ENCODE peak calls at places on chromosomes 6 and 20, in six cellular contexts. B is stimulated activated naive B cell treated with anti-CD40 and anti-IgM and Interleukin-4, amounts not matched to agents 10 μg/mL and 1 μg/mL and 100 μg/mL, for 72 hours; X is ELR; J is IMR-90; F is skeletal muscle cell; A is neuronal stem cell. G is an unnamed sample.

GRCh38 chr6:19705606-19706005 is 131.6 kb upstream of the ID4 start:
- DNase-seq in B (no peak), X (peak), J (peak), F (no peak), A (no peak), G (no peak)

GRCh38 chr6:152089992-152090391 is 282.5 kb downstream of the ESR1 start:
- DNase-seq in B (no peak), X (peak), J (peak), F (no peak), A (no peak), G (no peak)

GRCh38 chr6:16583151-16583762 is 178.0 kb downstream of the ATXN1 start:
- DNase-seq in B (no peak), X (no peak), J (no peak), F (no peak), A (no peak), G (no peak)

GRCh38 chr6:3334579-3334978 is 75.8 kb downstream of the PSMG4 start:
- DNase-seq in B (no peak), X (no peak), J (no peak), F (no peak), A (no peak), G (no peak)

GRCh38 chr20:47249913-47250312 is 106.6 kb downstream of the ZMYND8 start:
- DNase-seq in B (no peak), X (no peak), J (no peak), F (no peak), A (no peak), G (no peak)

GRCh38 chr6:34227656-34228421 is 8.8 kb upstream of the HMGA1 start:
- DNase-seq in B (no peak), X (no peak), J (no peak), F (no peak), A (no peak), G (no peak)

GRCh38 chr20:64031822-64032314 is 4.1 kb upstream of the C20orf204 start:
- DNase-seq in B (no peak), X (no peak), J (no peak), F (no peak), A (no peak), G (no peak)

GRCh38 chr20:19981091-19981490 is 36.1 kb upstream of the NAA20 start:
- DNase-seq in B (no peak), X (peak), J (peak), F (peak), A (no peak), G (no peak)

GRCh38 chr20:51481311-51481997 is 61.1 kb downstream of the NFATC2 start:
- DNase-seq in B (no peak), X (no peak), J (no peak), F (no peak), A (no peak), G (no peak)

GRCh38 chr6:75207211-75207984 is 1.5 kb upstream of the COL12A1 start:
- DNase-seq in B (no peak), X (no peak), J (peak), F (no peak), A (peak), G (no peak)

GRCh38 chr6:46940433-46941226 is 18.9 kb upstream of the ADGRF5 start:
- DNase-seq in B (no peak), X (no peak), J (no peak), F (no peak), A (no peak), G (no peak)

GRCh38 chr6:27761391-27761790 is 150.8 kb downstream of the OR2B2 start:
- DNase-seq in B (no peak), X (no peak), J (no peak), F (no peak), A (no peak), G (no peak)

GRCh38 chr6:35396991-35397390 is 54.6 kb downstream of the PPARD start:
- DNase-seq in B (no peak), X (peak), J (peak), F (no peak), A (no peak), G (no peak)

GRCh38 chr20:47672166-47672565 is 113.1 kb downstream of the SULF2 start:
- DNase-seq in B (no peak), X (no peak), J (no peak), F (no peak), A (no peak), G (no peak)

GRCh38 chr6:90136850-90137249 is 159.8 kb downstream of the BACH2 start:
- DNase-seq in B (no peak), X (no peak), J (no peak), F (no peak), A (no peak), G (no peak)

GRCh38 chr20:13348301-13349239 is 127.5 kb downstream of the ISM1 start:
- DNase-seq in B (no peak), X (peak), J (peak), F (no peak), A (no peak), G (no peak)

GRCh38 chr6:151620179-151620578 is 126.4 kb downstream of the CCDC170 start:
- DNase-seq in B (no peak), X (no peak), J (no peak), F (no peak), A (no peak), G (no peak)

GRCh38 chr6:127618729-127619128 is 41.8 kb downstream of the C6orf58 start:
- DNase-seq in B (no peak), X (peak), J (peak), F (peak), A (no peak), G (no peak)

GRCh38 chr6:139508023-139508422 is 133.6 kb upstream of the CITED2 start:
- DNase-seq in B (no peak), X (no peak), J (peak), F (peak), A (no peak), G (no peak)

GRCh38 chr6:14337157-14337556 is 219.6 kb downstream of the CD83 start:
- DNase-seq in B (no peak), X (no peak), J (peak), F (peak), A (no peak), G (no peak)

GRCh38 chr6:47076422-47077344 is 34.6 kb upstream of the ADGRF1 start:
- DNase-seq in B (no peak), X (no peak), J (no peak), F (no peak), A (no peak), G (no peak)

GRCh38 chr6:110664933-110665332 is 150.3 kb downstream of the CDK19 start:
- DNase-seq in B (no peak), X (no peak), J (peak), F (no peak), A (no peak), G (no peak)

GRCh38 chr6:83867527-83868161 is 8.2 kb downstream of the CYB5R4 start:
- DNase-seq in B (no peak), X (peak), J (peak), F (peak), A (peak), G (peak)

G was measured in HS-27A.